ENCODE peak calls at places on chromosomes 11 and 22, in six cellular contexts. One of them, this sample, is unnamed.

GRCh38 chr11:75593337-75593915 is 31.4 kb downstream of the SERPINH1 start:
- DNase-seq in germinal center: no peak
- DNase-seq in stimulated activated CD4-positive, alpha-beta T cell treated with anti-CD3 and anti-CD28 coated beads, Interleukin-1b, Interleukin-23, amount 100 ng/mL, for 24 hours: no peak
- DNase-seq in EL: no peak
- DNase-seq in fibroblast of lung: no peak
- DNase-seq in NT2/D1: no peak
- DNase-seq in this sample: peak

GRCh38 chr11:31769241-31769640 is 41.9 kb downstream of the PAX6 start:
- DNase-seq in germinal center: no peak
- DNase-seq in stimulated activated CD4-positive, alpha-beta T cell treated with anti-CD3 and anti-CD28 coated beads, Interleukin-1b, Interleukin-23, amount 100 ng/mL, for 24 hours: no peak
- DNase-seq in EL: no peak
- DNase-seq in fibroblast of lung: no peak
- DNase-seq in NT2/D1: no peak
- DNase-seq in this sample: no peak

GRCh38 chr11:23404225-23405160 is 544.2 kb upstream of the CCDC179 start:
- DNase-seq in germinal center: no peak
- DNase-seq in stimulated activated CD4-positive, alpha-beta T cell treated with anti-CD3 and anti-CD28 coated beads, Interleukin-1b, Interleukin-23, amount 100 ng/mL, for 24 hours: no peak
- DNase-seq in EL: no peak
- DNase-seq in fibroblast of lung: no peak
- DNase-seq in NT2/D1: no peak
- DNase-seq in this sample: no peak

GRCh38 chr11:68056317-68057285 is 17.8 kb downstream of the TCIRG1 start:
- DNase-seq in germinal center: no peak
- DNase-seq in stimulated activated CD4-positive, alpha-beta T cell treated with anti-CD3 and anti-CD28 coated beads, Interleukin-1b, Interleukin-23, amount 100 ng/mL, for 24 hours: no peak
- DNase-seq in EL: no peak
- DNase-seq in fibroblast of lung: no peak
- DNase-seq in NT2/D1: no peak
- DNase-seq in this sample: no peak

GRCh38 chr11:69464621-69464960 is 16.9 kb upstream of the LINC01488 start:
- DNase-seq in germinal center: no peak
- DNase-seq in stimulated activated CD4-positive, alpha-beta T cell treated with anti-CD3 and anti-CD28 coated beads, Interleukin-1b, Interleukin-23, amount 100 ng/mL, for 24 hours: no peak
- DNase-seq in EL: no peak
- DNase-seq in fibroblast of lung: no peak
- DNase-seq in NT2/D1: no peak
- DNase-seq in this sample: no peak

GRCh38 chr11:108863528-108863927 is 198.7 kb downstream of the DDX10 start:
- DNase-seq in germinal center: no peak
- DNase-seq in stimulated activated CD4-positive, alpha-beta T cell treated with anti-CD3 and anti-CD28 coated beads, Interleukin-1b, Interleukin-23, amount 100 ng/mL, for 24 hours: no peak
- DNase-seq in EL: no peak
- DNase-seq in fibroblast of lung: no peak
- DNase-seq in NT2/D1: no peak
- DNase-seq in this sample: no peak

GRCh38 chr22:46963672-46964545 is 201.5 kb downstream of the TBC1D22A start:
- DNase-seq in germinal center: no peak
- DNase-seq in stimulated activated CD4-positive, alpha-beta T cell treated with anti-CD3 and anti-CD28 coated beads, Interleukin-1b, Interleukin-23, amount 100 ng/mL, for 24 hours: no peak
- DNase-seq in EL: no peak
- DNase-seq in fibroblast of lung: no peak
- DNase-seq in NT2/D1: no peak
- DNase-seq in this sample: no peak

GRCh38 chr11:65571940-65572339 is 398 bp upstream of the FAM89B start:
- DNase-seq in germinal center: no peak
- DNase-seq in stimulated activated CD4-positive, alpha-beta T cell treated with anti-CD3 and anti-CD28 coated beads, Interleukin-1b, Interleukin-23, amount 100 ng/mL, for 24 hours: no peak
- DNase-seq in EL: no peak
- DNase-seq in fibroblast of lung: no peak
- DNase-seq in NT2/D1: no peak
- DNase-seq in this sample: peak

GRCh38 chr11:32451808-32452207 is 16.5 kb upstream of the WT1 start:
- DNase-seq in germinal center: no peak
- DNase-seq in stimulated activated CD4-positive, alpha-beta T cell treated with anti-CD3 and anti-CD28 coated beads, Interleukin-1b, Interleukin-23, amount 100 ng/mL, for 24 hours: no peak
- DNase-seq in EL: no peak
- DNase-seq in fibroblast of lung: no peak
- DNase-seq in NT2/D1: no peak
- DNase-seq in this sample: no peak

GRCh38 chr11:86484164-86484794 is 109.6 kb downstream of the CCDC81 start:
- DNase-seq in germinal center: no peak
- DNase-seq in stimulated activated CD4-positive, alpha-beta T cell treated with anti-CD3 and anti-CD28 coated beads, Interleukin-1b, Interleukin-23, amount 100 ng/mL, for 24 hours: no peak
- DNase-seq in EL: peak
- DNase-seq in fibroblast of lung: peak
- DNase-seq in NT2/D1: no peak
- DNase-seq in this sample: peak

GRCh38 chr11:84857746-84858145 is 769.4 kb downstream of the DLG2 start:
- DNase-seq in germinal center: no peak
- DNase-seq in stimulated activated CD4-positive, alpha-beta T cell treated with anti-CD3 and anti-CD28 coated beads, Interleukin-1b, Interleukin-23, amount 100 ng/mL, for 24 hours: no peak
- DNase-seq in EL: no peak
- DNase-seq in fibroblast of lung: peak
- DNase-seq in NT2/D1: no peak
- DNase-seq in this sample: peak

GRCh38 chr11:100684101-100685065 is 2.7 kb upstream of the ARHGAP42 start:
- DNase-seq in germinal center: no peak
- DNase-seq in stimulated activated CD4-positive, alpha-beta T cell treated with anti-CD3 and anti-CD28 coated beads, Interleukin-1b, Interleukin-23, amount 100 ng/mL, for 24 hours: no peak
- DNase-seq in EL: no peak
- DNase-seq in fibroblast of lung: peak
- DNase-seq in NT2/D1: no peak
- DNase-seq in this sample: peak

GRCh38 chr11:37141707-37142106 is 543.7 kb upstream of the RAG2 start:
- DNase-seq in germinal center: no peak
- DNase-seq in stimulated activated CD4-positive, alpha-beta T cell treated with anti-CD3 and anti-CD28 coated beads, Interleukin-1b, Interleukin-23, amount 100 ng/mL, for 24 hours: no peak
- DNase-seq in EL: peak
- DNase-seq in fibroblast of lung: no peak
- DNase-seq in NT2/D1: no peak
- DNase-seq in this sample: no peak

GRCh38 chr22:38674888-38675287 is 6.9 kb upstream of the TOMM22 start:
- DNase-seq in germinal center: no peak
- DNase-seq in stimulated activated CD4-positive, alpha-beta T cell treated with anti-CD3 and anti-CD28 coated beads, Interleukin-1b, Interleukin-23, amount 100 ng/mL, for 24 hours: no peak
- DNase-seq in EL: no peak
- DNase-seq in fibroblast of lung: no peak
- DNase-seq in NT2/D1: no peak
- DNase-seq in this sample: peak

GRCh38 chr22:47014946-47015345 is 252.5 kb downstream of the TBC1D22A start:
- DNase-seq in germinal center: no peak
- DNase-seq in stimulated activated CD4-positive, alpha-beta T cell treated with anti-CD3 and anti-CD28 coated beads, Interleukin-1b, Interleukin-23, amount 100 ng/mL, for 24 hours: no peak
- DNase-seq in EL: no peak
- DNase-seq in fibroblast of lung: no peak
- DNase-seq in NT2/D1: no peak
- DNase-seq in this sample: no peak

GRCh38 chr11:59551651-59552521 is 40.5 kb downstream of the OR4D9 start:
- DNase-seq in germinal center: no peak
- DNase-seq in stimulated activated CD4-positive, alpha-beta T cell treated with anti-CD3 and anti-CD28 coated beads, Interleukin-1b, Interleukin-23, amount 100 ng/mL, for 24 hours: no peak
- DNase-seq in EL: peak
- DNase-seq in fibroblast of lung: peak
- DNase-seq in NT2/D1: no peak
- DNase-seq in this sample: peak

GRCh38 chr11:296976-297665 is 2.2 kb downstream of the IFITM5 start:
- DNase-seq in germinal center: no peak
- DNase-seq in stimulated activated CD4-positive, alpha-beta T cell treated with anti-CD3 and anti-CD28 coated beads, Interleukin-1b, Interleukin-23, amount 100 ng/mL, for 24 hours: no peak
- DNase-seq in EL: no peak
- DNase-seq in fibroblast of lung: no peak
- DNase-seq in NT2/D1: no peak
- DNase-seq in this sample: no peak

GRCh38 chr22:47071078-47071811 is 308.8 kb downstream of the TBC1D22A start:
- DNase-seq in germinal center: no peak
- DNase-seq in stimulated activated CD4-positive, alpha-beta T cell treated with anti-CD3 and anti-CD28 coated beads, Interleukin-1b, Interleukin-23, amount 100 ng/mL, for 24 hours: no peak
- DNase-seq in EL: no peak
- DNase-seq in fibroblast of lung: peak
- DNase-seq in NT2/D1: no peak
- DNase-seq in this sample: no peak

GRCh38 chr22:45742866-45743450 is 71.3 kb downstream of the ATXN10 start:
- DNase-seq in germinal center: no peak
- DNase-seq in stimulated activated CD4-positive, alpha-beta T cell treated with anti-CD3 and anti-CD28 coated beads, Interleukin-1b, Interleukin-23, amount 100 ng/mL, for 24 hours: no peak
- DNase-seq in EL: peak
- DNase-seq in fibroblast of lung: no peak
- DNase-seq in NT2/D1: no peak
- DNase-seq in this sample: peak

GRCh38 chr22:29353286-29353685 is 35.1 kb downstream of the AP1B1 start:
- DNase-seq in germinal center: no peak
- DNase-seq in stimulated activated CD4-positive, alpha-beta T cell treated with anti-CD3 and anti-CD28 coated beads, Interleukin-1b, Interleukin-23, amount 100 ng/mL, for 24 hours: no peak
- DNase-seq in EL: no peak
- DNase-seq in fibroblast of lung: no peak
- DNase-seq in NT2/D1: no peak
- DNase-seq in this sample: no peak

GRCh38 chr22:24592144-24592845 is 578 bp downstream of the LRRC75B start:
- DNase-seq in germinal center: no peak
- DNase-seq in stimulated activated CD4-positive, alpha-beta T cell treated with anti-CD3 and anti-CD28 coated beads, Interleukin-1b, Interleukin-23, amount 100 ng/mL, for 24 hours: no peak
- DNase-seq in EL: peak
- DNase-seq in fibroblast of lung: no peak
- DNase-seq in NT2/D1: no peak
- DNase-seq in this sample: peak

GRCh38 chr11:16820324-16821092 is 82.1 kb downstream of the C11orf58 start:
- DNase-seq in germinal center: peak
- DNase-seq in stimulated activated CD4-positive, alpha-beta T cell treated with anti-CD3 and anti-CD28 coated beads, Interleukin-1b, Interleukin-23, amount 100 ng/mL, for 24 hours: peak
- DNase-seq in EL: peak
- DNase-seq in fibroblast of lung: peak
- DNase-seq in NT2/D1: peak
- DNase-seq in this sample: peak

GRCh38 chr22:50530857-50531545 is 1.2 kb upstream of the TYMP start:
- DNase-seq in germinal center: peak
- DNase-seq in stimulated activated CD4-positive, alpha-beta T cell treated with anti-CD3 and anti-CD28 coated beads, Interleukin-1b, Interleukin-23, amount 100 ng/mL, for 24 hours: peak
- DNase-seq in EL: peak
- DNase-seq in fibroblast of lung: peak
- DNase-seq in NT2/D1: no peak
- DNase-seq in this sample: peak

GRCh38 chr11:70141490-70142014 is 61.5 kb upstream of the FADD start:
- DNase-seq in germinal center: no peak
- DNase-seq in stimulated activated CD4-positive, alpha-beta T cell treated with anti-CD3 and anti-CD28 coated beads, Interleukin-1b, Interleukin-23, amount 100 ng/mL, for 24 hours: no peak
- DNase-seq in EL: no peak
- DNase-seq in fibroblast of lung: peak
- DNase-seq in NT2/D1: peak
- DNase-seq in this sample: peak